ENCODE peak calls at places on chromosomes 4 and X, in ten cellular contexts. G, Y, Z, F, X, O, J, S, H and C are unnamed samples.

GRCh38 chr4:104138154-104138553 is 356.5 kb downstream of the CXXC4 start:
- DNase-seq in Z (no peak), S (peak), F (no peak), H (no peak), X (no peak), G (no peak), Y (no peak), J (no peak), O (no peak), C (no peak)

GRCh38 chr4:27194599-27194998 is 334.0 kb downstream of the STIM2 start:
- DNase-seq in G (no peak), O (no peak), X (no peak), Y (no peak), J (no peak), F (no peak), Z (no peak), S (no peak), H (no peak), C (no peak)

GRCh38 chrX:23742174-23742692 is 843 bp downstream of the ACOT9 start:
- DNase-seq in G (peak), H (no peak), J (no peak), S (peak), Z (no peak), X (peak), F (no peak), O (peak), Y (peak), C (peak)

GRCh38 chr4:87865288-87865687 is 32.5 kb downstream of the MEPE start:
- DNase-seq in G (no peak), J (no peak), Z (no peak), O (no peak), H (no peak), Y (no peak), S (no peak), F (no peak), X (peak), C (no peak)

GRCh38 chrX:117969337-117969736 is 147.3 kb downstream of the KLHL13 start:
- DNase-seq in F (peak), H (no peak), G (no peak), J (no peak), X (no peak), Z (no peak), S (no peak), O (no peak), Y (no peak), C (no peak)

GRCh38 chr4:188841523-188841922 is 702.3 kb downstream of the TRIML1 start:
- DNase-seq in H (no peak), G (no peak), O (no peak), J (no peak), F (no peak), Y (no peak), X (no peak), Z (no peak), S (no peak), C (no peak)

GRCh38 chrX:66110112-66110511 is 53.9 kb upstream of the HEPH start:
- DNase-seq in Z (no peak), J (no peak), Y (peak), F (no peak), O (peak), H (no peak), G (peak), X (peak), S (no peak), C (no peak)

GRCh38 chr4:78671812-78672440 is 104.2 kb upstream of the BMP2K start:
- DNase-seq in J (no peak), Z (no peak), O (no peak), Y (no peak), F (no peak), H (no peak), S (no peak), X (peak), G (no peak), C (no peak)

GRCh38 chrX:135737361-135738071 is 24.1 kb downstream of the CT45A1 start:
- DNase-seq in G (no peak), X (no peak), O (no peak), J (no peak), H (no peak), F (no peak), Y (no peak), S (no peak), Z (no peak), C (no peak)

GRCh38 chr4:148205481-148205880 is 236.7 kb downstream of the NR3C2 start:
- DNase-seq in J (no peak), X (no peak), O (no peak), G (no peak), Z (no peak), S (no peak), F (no peak), H (no peak), Y (no peak), C (no peak)

GRCh38 chrX:37910186-37910585 is 62.8 kb upstream of the DYNLT3 start:
- DNase-seq in H (no peak), J (no peak), X (no peak), G (no peak), Z (no peak), Y (no peak), F (no peak), S (no peak), O (no peak), C (no peak)

GRCh38 chr4:124265701-124266100 is 446.8 kb downstream of the ANKRD50 start:
- DNase-seq in H (no peak), Z (no peak), G (no peak), O (no peak), J (no peak), Y (no peak), X (no peak), F (no peak), S (no peak), C (no peak)

GRCh38 chr4:160136021-160136420 is 1033.1 kb downstream of the RAPGEF2 start:
- DNase-seq in G (no peak), Z (no peak), F (no peak), H (no peak), Y (no peak), S (no peak), J (no peak), O (no peak), X (no peak), C (no peak)

GRCh38 chr4:121370729-121371325 is 10.0 kb downstream of the QRFPR start:
- DNase-seq in X (peak), H (no peak), S (peak), O (peak), Y (no peak), J (no peak), Z (no peak), G (peak), F (no peak), C (no peak)

GRCh38 chr4:179415842-179416223 is 1973.6 kb upstream of the AGA start:
- DNase-seq in H (no peak), Z (no peak), G (no peak), S (no peak), O (peak), J (no peak), F (peak), X (no peak), Y (no peak), C (no peak)

GRCh38 chr4:2337896-2338295 is 76.0 kb upstream of the MXD4 start:
- DNase-seq in O (no peak), Y (no peak), Z (no peak), F (no peak), X (no peak), G (no peak), H (no peak), S (no peak), J (no peak), C (no peak)

GRCh38 chrX:140821280-140821679 is 111.7 kb downstream of the LINC00632 start:
- DNase-seq in Y (no peak), J (no peak), F (no peak), G (no peak), S (no peak), O (no peak), X (no peak), Z (no peak), H (no peak), C (no peak)

GRCh38 chrX:122026665-122027064 is 979.3 kb downstream of the GLUD2 start:
- DNase-seq in H (no peak), S (no peak), X (no peak), J (no peak), Z (no peak), O (no peak), G (no peak), F (no peak), Y (no peak), C (no peak)

GRCh38 chrX:49880668-49881067 is 1.4 kb downstream of the USP27X start:
- DNase-seq in X (no peak), G (no peak), J (no peak), Y (no peak), F (no peak), S (no peak), O (no peak), Z (no peak), H (no peak), C (no peak)

GRCh38 chr4:7134737-7135388 is 57.5 kb upstream of the SORCS2 start:
- DNase-seq in H (no peak), F (no peak), J (no peak), X (peak), Y (no peak), O (no peak), G (peak), Z (no peak), S (peak), C (peak)

GRCh38 chr4:160129439-160129838 is 1026.6 kb downstream of the RAPGEF2 start:
- DNase-seq in X (no peak), Y (no peak), Z (no peak), S (no peak), O (peak), F (no peak), G (no peak), H (no peak), J (no peak), C (no peak)

GRCh38 chrX:46574941-46575381 is 1.4 kb downstream of the CHST7 start:
- DNase-seq in O (no peak), J (peak), X (peak), S (no peak), H (no peak), F (peak), Y (peak), Z (peak), G (no peak), C (no peak)

GRCh38 chr4:106194801-106195200 is 121.2 kb downstream of the TBCK start:
- DNase-seq in H (no peak), O (no peak), S (no peak), Z (no peak), G (no peak), Y (no peak), J (no peak), X (no peak), F (no peak), C (no peak)

GRCh38 chr4:139761461-139761860 is 95.8 kb downstream of the MGST2 start:
- DNase-seq in Z (no peak), F (no peak), Y (no peak), O (peak), J (no peak), X (peak), G (no peak), S (no peak), H (no peak), C (no peak)

GRCh38 chr4:151671541-151672059 is 89.2 kb downstream of the GATB start:
- DNase-seq in H (no peak), Y (no peak), G (no peak), J (no peak), X (no peak), S (no peak), F (no peak), Z (no peak), O (no peak), C (no peak)

GRCh38 chr4:38069271-38069760 is 109.1 kb downstream of the PTTG2 start:
- DNase-seq in Y (peak), Z (no peak), H (no peak), J (no peak), S (peak), X (peak), F (no peak), G (peak), O (peak), C (no peak)